ENCODE peak calls at places on chromosomes 16 and 17, in six cellular contexts. C, R, Y, K, U and W are unnamed samples.

GRCh38 chr16:25134306-25134705 is 22.8 kb downstream of the LCMT1 start:
- DNase-seq in R (no peak), C (no peak), Y (no peak), K (no peak), U (no peak), W (no peak)

GRCh38 chr17:4501295-4501949 is 2.7 kb downstream of the SPNS2 start:
- DNase-seq in U (no peak), K (no peak), R (no peak), Y (no peak), C (no peak), W (no peak)

GRCh38 chr17:82388223-82388921 is 16.8 kb downstream of the UTS2R start:
- DNase-seq in Y (no peak), R (peak; percentile 85), U (no peak), C (no peak), K (no peak), W (no peak)

GRCh38 chr17:72749119-72749572 is 343.3 kb downstream of the SLC39A11 start:
- DNase-seq in U (no peak), Y (no peak), C (no peak), K (no peak), R (no peak), W (no peak)

GRCh38 chr16:53865492-53865863 is 161.5 kb downstream of the FTO start:
- DNase-seq in C (no peak), R (no peak), K (no peak), U (peak; percentile 66), Y (no peak), W (no peak)

GRCh38 chr16:83849434-83849833 is 41.7 kb downstream of the HSBP1 start:
- DNase-seq in C (no peak), R (no peak), U (no peak), Y (peak; percentile 34), K (no peak), W (no peak)

GRCh38 chr17:77237232-77238008 is 96.7 kb downstream of the SEC14L1 start:
- DNase-seq in K (no peak), Y (no peak), R (no peak), U (no peak), C (no peak), W (no peak)

GRCh38 chr17:83148317-83149044 is 69.1 kb downstream of the METRNL start:
- DNase-seq in U (no peak), Y (no peak), R (peak; percentile 14), K (no peak), C (peak; percentile 12), W (no peak)

GRCh38 chr16:29808219-29808900 is 2.0 kb downstream of the MAZ start:
- DNase-seq in C (no peak), Y (peak; percentile 29), R (peak; percentile 74), K (no peak), U (no peak), W (peak; percentile 36)

GRCh38 chr17:56011406-56012131 is 141.7 kb upstream of the ANKFN1 start:
- DNase-seq in Y (no peak), C (no peak), K (no peak), U (no peak), R (no peak), W (no peak)

GRCh38 chr17:78324391-78325075 is 35.3 kb downstream of the SOCS3 start:
- DNase-seq in Y (peak; percentile 96), R (peak; percentile 72), K (no peak), C (peak; percentile 47), U (peak; percentile 96), W (peak; percentile 49)

GRCh38 chr17:66716236-66717026 is 118.5 kb upstream of the CACNG5 start:
- DNase-seq in U (peak; percentile 36), R (peak; percentile 39), C (no peak), K (no peak), Y (no peak), W (no peak)
- H3K27ac ChIP-seq in U (no peak overlapping the region), R (no peak overlapping the region), C (no peak overlapping the region), K (no peak overlapping the region), Y (no peak overlapping the region), W (no peak overlapping the region)

DNA sequence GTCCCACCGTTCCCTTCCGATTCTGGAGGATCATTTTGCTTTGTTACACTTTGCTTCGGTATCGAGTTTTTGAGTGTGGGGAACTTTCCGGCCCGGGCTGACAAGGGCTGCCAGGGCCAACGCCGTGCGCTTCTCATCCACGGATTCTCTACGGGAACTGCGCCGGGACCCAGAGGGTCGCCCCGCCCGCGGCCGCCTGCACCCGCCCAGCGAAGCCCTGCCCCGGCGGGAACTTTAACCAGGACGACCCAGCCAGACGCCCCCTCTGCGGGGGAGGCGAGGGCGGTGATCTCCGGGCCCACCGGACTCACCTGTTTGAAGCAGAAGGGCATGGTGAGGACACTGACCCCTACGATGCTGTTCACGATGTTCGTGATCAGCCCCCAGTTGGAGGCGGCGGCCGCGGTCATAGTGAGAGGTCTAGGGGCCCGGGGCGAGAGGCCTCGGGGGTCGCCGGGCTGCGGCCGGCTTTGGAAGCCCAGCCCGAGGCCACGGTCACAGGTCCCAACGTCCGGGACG is 536 bp downstream of the SLC38A10 start:
- DNase-seq in K (no peak), U (peak; percentile 24), C (no peak), Y (peak; percentile 21), R (peak; percentile 44), W (peak; percentile 26)
- H3K27ac ChIP-seq in K (peak overlapping the region; percentile 97), U (peak overlapping the region; percentile 34), C (peak overlapping the region; percentile 91), Y (peak overlapping the region; percentile 87), R (peak overlapping the region; percentile 85), W (peak overlapping the region; percentile 92)

GRCh38 chr17:8126306-8127066 is 2.6 kb upstream of the HES7 start:
- DNase-seq in U (no peak), Y (peak; percentile 42), R (peak; percentile 45), K (peak; percentile 31), C (no peak), W (no peak)

GRCh38 chr17:8123695-8124349 is at the start of gene HES7:
- DNase-seq in C (no peak), Y (peak; percentile 41), K (no peak), U (no peak), R (no peak), W (no peak)

GRCh38 chr17:8125947-8126305 is 2.0 kb upstream of the HES7 start:
- DNase-seq in Y (peak; percentile 28), R (peak; percentile 46), C (no peak), U (no peak), K (no peak), W (no peak)

GRCh38 chr17:8124350-8125195 is 667 bp upstream of the HES7 start:
- DNase-seq in C (no peak), K (peak; percentile 21), Y (no peak), R (no peak), U (no peak), W (peak; percentile 30)

DNA sequence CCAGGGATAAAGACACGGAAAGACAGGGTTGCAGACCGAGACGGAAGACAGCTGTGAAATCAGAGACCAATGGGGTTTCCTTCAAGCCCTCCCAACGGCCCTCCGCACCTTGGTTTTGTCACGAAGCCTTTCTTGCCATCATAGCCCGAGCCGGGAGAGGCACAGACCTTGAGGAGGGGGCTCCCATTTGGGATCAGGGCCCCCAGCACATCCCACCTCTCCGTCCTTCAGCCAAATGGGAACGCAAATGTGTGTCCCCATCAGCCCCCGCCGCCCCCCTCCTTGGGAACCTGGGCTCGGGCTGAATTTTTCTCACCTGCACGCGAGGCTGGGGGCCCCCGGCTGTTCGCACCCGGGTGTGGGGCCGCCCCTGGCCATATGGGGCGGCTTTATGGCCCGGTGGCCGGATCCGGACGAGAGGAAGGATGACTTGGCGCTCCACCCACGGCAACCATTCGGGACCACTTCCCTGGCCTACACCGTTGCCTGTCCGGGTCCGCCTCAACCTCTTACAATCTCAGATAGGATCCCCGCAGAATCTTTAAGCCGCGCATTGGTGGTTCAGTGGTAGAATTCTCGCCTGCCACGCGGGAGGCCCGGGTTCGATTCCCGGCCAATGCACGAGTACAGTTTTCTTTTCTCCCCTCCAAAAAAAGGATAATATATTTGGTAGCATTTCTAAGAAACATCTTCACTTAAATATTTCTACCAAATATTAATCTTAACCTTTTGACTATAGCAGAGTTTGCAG is 1.5 kb upstream of the HES7 start:
- DNase-seq in U (peak; percentile 70), C (peak; percentile 88), R (peak; percentile 88), Y (peak; percentile 86), K (peak; percentile 83), W (peak; percentile 78)
- H3K27ac ChIP-seq in U (no peak overlapping the region), C (peak overlapping the region; percentile 77), R (no peak overlapping the region), Y (no peak overlapping the region), K (no peak overlapping the region), W (no peak overlapping the region)

GRCh38 chr16:70520612-70521297 is 2.6 kb downstream of the COG4 start:
- DNase-seq in R (no peak), U (peak; percentile 78), C (no peak), K (peak; percentile 43), Y (no peak), W (peak; percentile 59)
- H3K27ac ChIP-seq in R (no peak overlapping the region), U (no peak overlapping the region), C (no peak overlapping the region), K (peak overlapping the region; percentile 24), Y (no peak overlapping the region), W (peak overlapping the region; percentile 72)

DNA sequence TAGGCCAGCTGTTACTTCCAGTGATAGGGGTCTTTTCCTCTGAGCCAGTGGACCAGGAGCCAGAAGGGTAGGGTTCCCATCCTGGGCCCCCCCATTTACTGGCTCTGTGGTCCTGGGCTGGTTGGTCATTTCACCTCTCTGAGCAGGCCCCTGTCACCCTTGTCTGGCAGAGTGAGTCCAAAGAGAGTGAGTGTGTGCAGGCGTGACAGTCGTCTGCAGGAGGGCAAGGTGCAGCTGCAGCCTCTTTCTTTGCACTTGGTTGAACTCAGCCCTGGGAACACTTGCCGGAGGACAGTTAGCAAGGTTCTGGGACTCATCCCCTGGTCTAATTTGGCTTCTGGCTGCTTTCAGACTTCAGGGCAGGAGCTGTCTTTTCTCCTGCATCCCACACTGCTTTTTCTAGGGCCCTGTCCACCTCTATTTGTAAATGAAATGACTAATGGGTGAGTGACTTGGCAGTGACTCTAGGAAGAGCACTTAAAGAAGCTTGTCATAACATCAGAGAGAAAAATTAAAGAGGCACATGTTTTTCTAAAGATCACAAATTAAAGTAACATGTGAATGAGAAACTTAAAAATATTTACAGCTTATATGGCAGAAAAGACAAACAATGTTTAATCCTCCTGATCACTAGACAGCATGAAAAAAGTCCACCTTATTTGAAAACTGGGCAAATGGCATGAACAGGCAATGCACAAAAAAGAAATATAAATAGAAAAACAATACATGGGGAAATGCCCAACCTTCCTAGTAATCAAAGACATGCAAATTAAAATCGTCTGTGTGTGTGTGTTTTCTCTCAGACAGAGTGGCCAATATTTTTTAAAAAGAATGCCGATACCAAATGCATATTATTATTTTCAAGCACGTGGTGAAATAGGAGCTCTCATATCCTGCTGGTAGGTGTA is 137.5 kb downstream of the NTN1 start:
- DNase-seq in R (no peak), K (no peak), U (no peak), Y (no peak), C (no peak), W (no peak)
- H3K27ac ChIP-seq in R (no peak overlapping the region), K (no peak overlapping the region), U (no peak overlapping the region), Y (no peak overlapping the region), C (no peak overlapping the region), W (no peak overlapping the region)

DNA sequence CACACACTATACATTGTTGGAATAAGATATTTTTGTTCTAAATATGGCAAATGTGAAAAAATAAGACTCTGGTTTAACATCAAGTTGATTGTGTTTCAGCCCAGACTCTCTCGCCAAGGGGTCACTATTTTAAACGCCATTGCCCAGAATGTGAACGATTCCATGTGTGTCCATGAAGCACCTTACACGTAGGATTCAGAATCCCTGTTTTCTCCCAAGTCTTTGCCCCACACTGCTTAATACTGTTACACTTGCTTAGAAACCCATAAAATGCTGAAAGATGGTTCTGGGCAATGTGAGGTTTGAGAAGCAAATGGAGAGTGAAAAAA is 7.7 kb downstream of the HS3ST3B1 start:
- DNase-seq in R (no peak), K (no peak), C (no peak), U (peak; percentile 24), Y (no peak), W (no peak)
- H3K27ac ChIP-seq in R (no peak overlapping the region), K (peak overlapping the region; percentile 47), C (peak overlapping the region; percentile 61), U (no peak overlapping the region), Y (no peak overlapping the region), W (peak overlapping the region; percentile 77)